ENCODE peak calls at places on chromosome 13, in nine cellular contexts. K, C, R, U, D, G, B, L and Q are unnamed samples.

GRCh38 chr13:53126803-53127202 is 98.2 kb downstream of the OLFM4 start:
- DNase-seq in D (no peak), B (no peak), K (no peak), C (no peak), U (no peak), R (peak; percentile 30), L (no peak), G (no peak), Q (no peak)

GRCh38 chr13:44140146-44140545 is 233.5 kb upstream of the SERP2 start:
- DNase-seq in G (no peak), K (peak; percentile 82), B (no peak), C (no peak), D (peak; percentile 73), U (no peak), R (peak; percentile 76), L (no peak), Q (no peak)

GRCh38 chr13:23770428-23770827 is 118.8 kb downstream of the MIPEP start:
- DNase-seq in U (no peak), C (no peak), R (no peak), K (no peak), L (no peak), B (no peak), G (peak; percentile 42), D (no peak), Q (no peak)

GRCh38 chr13:94028234-94029145 is 451.0 kb downstream of the DCT start:
- DNase-seq in D (no peak), U (no peak), C (no peak), R (no peak), K (no peak), G (no peak), L (no peak), B (no peak), Q (no peak)

GRCh38 chr13:32428581-32429072 is 697 bp upstream of the N4BP2L1 start:
- DNase-seq in C (no peak), D (no peak), K (no peak), L (peak; percentile 12), G (no peak), U (no peak), B (no peak), R (no peak), Q (no peak)

GRCh38 chr13:106580551-106580950 is 12.6 kb upstream of the ARGLU1 start:
- DNase-seq in U (no peak), R (no peak), C (no peak), D (no peak), K (no peak), B (no peak), L (no peak), G (no peak), Q (no peak)

GRCh38 chr13:76991796-76992547 is at the start of gene CLN5:
- DNase-seq in K (peak; percentile 94), C (peak; percentile 90), U (peak; percentile 78), G (peak; percentile 94), R (peak; percentile 93), B (peak; percentile 97), L (peak; percentile 98), D (peak; percentile 98), Q (peak; percentile 81)

GRCh38 chr13:50421457-50422130 is 406.4 kb downstream of the KCNRG start:
- DNase-seq in D (no peak), R (no peak), K (peak; percentile 88), C (no peak), U (no peak), B (no peak), G (no peak), L (no peak), Q (peak; percentile 47)

GRCh38 chr13:50898338-50898737 is 11.3 kb upstream of the RNASEH2B start:
- DNase-seq in C (no peak), U (no peak), R (no peak), B (no peak), G (no peak), K (no peak), L (no peak), D (no peak), Q (no peak)

GRCh38 chr13:36366023-36366422 is 19.8 kb upstream of the SPART start:
- DNase-seq in U (no peak), R (no peak), D (no peak), K (no peak), B (no peak), C (no peak), L (no peak), G (no peak), Q (no peak)